ENCODE peak calls at places on chromosomes 7 and 10, in four cellular contexts. H is K562, R is WTC11, L is SK-N-SH. U is an unnamed sample.

GRCh38 chr10:42955493-42955889 is 121.4 kb upstream of the RET start:
- DNase-seq in H (no peak), R (peak), L (no peak), U (no peak)

GRCh38 chr10:128061306-128062300 is 64.6 kb downstream of the MKI67 start:
- DNase-seq in H (no peak), R (no peak), L (no peak), U (no peak)

GRCh38 chr10:58177362-58177947 is 90.2 kb downstream of the IPMK start:
- DNase-seq in H (peak), R (no peak), L (peak), U (peak)

GRCh38 chr7:10237306-10237705 is 736.4 kb upstream of the PHF14 start:
- DNase-seq in H (no peak), R (no peak), L (no peak), U (peak)

GRCh38 chr7:121366852-121367431 is 29.2 kb downstream of the FAM3C start:
- DNase-seq in H (peak), R (no peak), L (peak), U (peak)

GRCh38 chr7:2529161-2530075 is 9.8 kb downstream of the LFNG start:
- DNase-seq in H (no peak), R (no peak), L (no peak), U (no peak)

GRCh38 chr10:26969145-26969926 is 108.6 kb upstream of the ABI1 start:
- DNase-seq in H (no peak), R (no peak), L (no peak), U (no peak)

GRCh38 chr7:138491612-138492386 is 31.7 kb downstream of the TRIM24 start:
- DNase-seq in H (no peak), R (no peak), L (no peak), U (no peak)

GRCh38 chr10:33460461-33461294 is 126.2 kb upstream of the NRP1 start:
- DNase-seq in H (no peak), R (no peak), L (no peak), U (no peak)

GRCh38 chr10:21528452-21529235 is 3.2 kb upstream of the SKIDA1 start:
- DNase-seq in H (no peak), R (no peak), L (no peak), U (no peak)

GRCh38 chr10:31754803-31755624 is 173.6 kb downstream of the ARHGAP12 start:
- DNase-seq in H (no peak), R (peak), L (no peak), U (peak)

GRCh38 chr10:17062009-17062408 is 67.6 kb downstream of the CUBN start:
- DNase-seq in H (no peak), R (no peak), L (no peak), U (no peak)

GRCh38 chr7:24926623-24927539 is 53.1 kb downstream of the OSBPL3 start:
- DNase-seq in H (no peak), R (no peak), L (no peak), U (no peak)

DNA sequence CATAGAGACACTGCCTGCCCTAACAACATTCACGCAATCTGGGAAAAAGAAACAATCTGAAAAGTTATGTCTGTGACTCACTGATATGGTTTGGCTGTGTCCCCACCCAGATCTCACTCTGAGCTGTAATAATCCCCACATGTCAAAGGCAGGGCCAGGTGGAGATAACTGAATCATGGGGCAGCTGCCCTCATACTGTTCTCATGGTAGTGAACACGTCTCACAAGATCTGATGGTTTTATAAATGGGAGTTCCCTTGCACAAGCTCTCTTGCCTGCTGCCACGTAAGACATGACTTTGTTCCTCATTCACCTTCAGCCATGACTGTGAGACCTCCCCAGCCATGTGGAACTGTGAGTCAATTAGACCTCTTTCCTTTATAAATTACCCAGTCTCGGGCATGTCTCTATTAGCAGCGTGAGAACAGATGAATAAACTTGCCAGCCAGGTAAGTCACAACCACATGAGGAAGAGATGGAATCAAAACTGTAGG is 341.5 kb upstream of the AOAH start:
- DNase-seq in H (no peak), R (no peak), L (no peak), U (no peak)
- TF ChIP-seq FOXJ3 in H (no peak), R (no peak), L (no peak), U (no peak)

DNA sequence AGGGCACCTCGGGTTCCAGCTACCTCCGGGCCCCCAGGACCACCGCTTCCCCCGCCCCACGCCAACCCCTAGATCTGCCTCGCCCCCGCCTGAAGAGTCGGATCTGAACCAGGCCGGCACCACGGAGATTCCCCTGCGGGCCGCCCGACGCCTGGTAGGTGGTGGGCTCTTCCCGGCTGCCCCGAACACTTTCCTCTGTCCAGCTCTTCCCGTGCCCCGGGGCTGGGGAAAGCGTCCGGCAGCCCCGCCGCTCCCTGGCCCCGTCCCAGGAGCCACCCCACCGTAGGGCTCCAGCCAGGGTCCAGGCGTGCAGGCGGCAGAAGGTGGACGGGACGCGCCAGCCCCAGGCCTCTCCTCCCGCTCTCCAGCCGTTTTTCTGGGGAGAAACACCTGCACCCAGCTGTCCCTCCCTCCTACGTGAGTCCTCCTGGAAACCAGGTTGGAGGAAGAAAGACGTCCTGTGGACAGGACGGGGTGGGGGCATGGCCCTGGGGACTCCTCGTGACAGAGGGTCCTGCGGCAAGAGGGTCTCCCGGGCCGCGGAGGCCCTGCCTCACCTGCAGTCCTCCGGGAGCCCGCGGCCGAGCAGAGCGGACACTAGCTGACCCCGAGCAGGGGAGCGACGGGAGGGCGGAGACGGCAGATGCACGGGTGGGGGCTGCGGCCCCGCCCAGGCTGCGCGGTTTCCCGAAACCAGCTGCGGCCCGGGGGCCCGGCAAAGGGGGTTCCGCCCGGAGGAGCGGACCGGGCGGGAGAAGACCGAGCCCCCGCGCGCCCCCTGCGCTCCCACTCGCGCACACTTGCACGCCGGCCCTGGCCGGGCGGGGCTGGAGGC is at the start of gene TMEM176B:
- DNase-seq in H (peak), R (peak), L (peak), U (no peak)
- TF ChIP-seq FOXJ3 in H (no peak), R (no peak), L (no peak), U (no peak)

GRCh38 chr10:104478380-104478779 is 124.7 kb downstream of the CFAP58 start:
- DNase-seq in H (no peak), R (no peak), L (no peak), U (no peak)
- TF ChIP-seq FOXJ3 in H (no peak), R (no peak), L (no peak), U (no peak)

DNA sequence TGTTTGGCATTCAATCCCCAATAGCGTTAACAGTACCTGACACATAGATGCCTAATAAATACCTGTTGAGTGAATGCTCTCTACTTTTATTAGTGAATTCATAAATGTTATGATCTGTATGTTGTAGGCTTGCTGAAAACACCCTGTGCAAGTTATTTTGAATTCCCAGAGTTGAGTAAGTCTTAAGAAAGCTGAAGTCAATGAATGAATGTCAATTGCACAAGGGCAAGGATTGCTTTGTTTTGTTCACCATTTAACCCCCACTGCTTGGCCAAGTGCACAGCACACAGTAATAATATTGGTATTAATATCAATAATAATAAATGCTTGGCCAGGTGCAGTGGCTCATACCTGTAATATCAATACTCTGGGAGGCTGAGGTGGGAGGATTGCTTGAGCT is 10.2 kb downstream of the CPA1 start:
- DNase-seq in H (no peak), R (no peak), L (no peak), U (no peak)
- TF ChIP-seq FOXJ3 in H (no peak), R (no peak), L (no peak), U (no peak)